ENCODE peak calls at places on chromosomes 3 and 15, in five cellular contexts. I is DMS153, X is GM12891, W is NCI-H1092, E is AG08395. N is an unnamed sample.

GRCh38 chr15:49815937-49816336 is 195.1 kb downstream of the DTWD1 start:
- DNase-seq in I (no peak), X (no peak), W (no peak), E (peak), N (no peak)

GRCh38 chr3:182122779-182123178 is 411.1 kb downstream of the SOX2 start:
- DNase-seq in I (no peak), X (no peak), W (no peak), E (no peak), N (no peak)

GRCh38 chr3:122055215-122055614 is at the start of gene CD86:
- DNase-seq in I (no peak), X (peak), W (no peak), E (no peak), N (no peak)

GRCh38 chr3:36443042-36443686 is 62.9 kb downstream of the STAC start:
- DNase-seq in I (no peak), X (no peak), W (no peak), E (no peak), N (no peak)

GRCh38 chr3:13133471-13133981 is 60.3 kb upstream of the IQSEC1 start:
- DNase-seq in I (no peak), X (no peak), W (no peak), E (no peak), N (no peak)

GRCh38 chr3:112061152-112061551 is 25.0 kb upstream of the C3orf52 start:
- DNase-seq in I (no peak), X (no peak), W (no peak), E (peak), N (no peak)

GRCh38 chr3:187567026-187567425 is 103.2 kb downstream of the SST start:
- DNase-seq in I (no peak), X (no peak), W (no peak), E (peak), N (no peak)

GRCh38 chr15:31302778-31303433 is 23.7 kb upstream of the KLF13 start:
- DNase-seq in I (no peak), X (no peak), W (no peak), E (no peak), N (no peak)

GRCh38 chr3:39671116-39671515 is 138.3 kb upstream of the MYRIP start:
- DNase-seq in I (no peak), X (no peak), W (no peak), E (no peak), N (no peak)

GRCh38 chr15:64144192-64144564 is 7.4 kb upstream of the SNX22 start:
- DNase-seq in I (no peak), X (no peak), W (no peak), E (no peak), N (no peak)

GRCh38 chr3:197847866-197848401 is 56.9 kb downstream of the LRCH3 start:
- DNase-seq in I (no peak), X (peak), W (no peak), E (peak), N (no peak)

GRCh38 chr15:84648539-84648938 is 5.5 kb downstream of the WDR73 start:
- DNase-seq in I (no peak), X (no peak), W (no peak), E (no peak), N (no peak)

GRCh38 chr3:127848131-127849129 is 26.1 kb upstream of the MGLL start:
- DNase-seq in I (peak), X (no peak), W (no peak), E (peak), N (no peak)

GRCh38 chr3:17122758-17123157 is 238.0 kb downstream of the PLCL2 start:
- DNase-seq in I (no peak), X (no peak), W (no peak), E (no peak), N (no peak)

GRCh38 chr3:50671331-50671730 is 3.4 kb upstream of the DOCK3 start:
- DNase-seq in I (peak), X (no peak), W (peak), E (peak), N (no peak)

GRCh38 chr3:150544726-150545125 is 1.6 kb downstream of the SERP1 start:
- DNase-seq in I (no peak), X (no peak), W (no peak), E (no peak), N (no peak)

GRCh38 chr15:93985925-93986324 is 245.4 kb upstream of the MCTP2 start:
- DNase-seq in I (no peak), X (no peak), W (no peak), E (no peak), N (no peak)